ENCODE peak calls at places on chromosomes 3 and 15, in ten cellular contexts. E is astrocyte of the spinal cord, A is IMR-90, Z is lower leg skin, C is dorsolateral prefrontal cortex, T is NB4, S is cardiac fibroblast, Y is heart left ventricle, X is A549, D is cardiac muscle cell. Q is an unnamed sample.

GRCh38 chr3:130816873-130817445 is 70.3 kb upstream of the PIK3R4 start:
- DNase-seq in E (no peak), A (no peak), Z (no peak), C (no peak), T (no peak), S (no peak), Y (no peak), X (no peak), D (no peak), Q (no peak)

GRCh38 chr3:49856181-49857005 is at the start of gene TRAIP:
- DNase-seq in E (peak), A (peak), Z (peak), C (peak), T (peak), S (peak), Y (peak), X (peak), D (peak), Q (peak)

GRCh38 chr15:79366691-79367090 is 55.8 kb downstream of the TMED3 start:
- DNase-seq in E (no peak), A (peak), Z (no peak), C (no peak), T (no peak), S (no peak), Y (no peak), X (no peak), D (no peak), Q (no peak)

GRCh38 chr15:91338763-91339162 is 238.7 kb downstream of the SV2B start:
- DNase-seq in E (peak), A (peak), Z (no peak), C (no peak), T (peak), S (peak), Y (no peak), X (peak), D (peak), Q (peak)

GRCh38 chr3:136818851-136819783 is at the start of gene SLC35G2:
- DNase-seq in E (peak), A (peak), Z (peak), C (peak), T (peak), S (peak), Y (peak), X (peak), D (peak), Q (peak)

GRCh38 chr15:83115831-83116565 is 8.6 kb downstream of the TM6SF1 start:
- DNase-seq in E (no peak), A (no peak), Z (no peak), C (no peak), T (no peak), S (no peak), Y (no peak), X (no peak), D (no peak), Q (no peak)

GRCh38 chr15:75680007-75680789 is 32.5 kb downstream of the CSPG4 start:
- DNase-seq in E (no peak), A (no peak), Z (no peak), C (no peak), T (no peak), S (no peak), Y (no peak), X (no peak), D (no peak), Q (no peak)

GRCh38 chr15:62782896-62783295 is 259.7 kb upstream of the TPM1 start:
- DNase-seq in E (no peak), A (peak), Z (no peak), C (no peak), T (no peak), S (peak), Y (no peak), X (no peak), D (no peak), Q (no peak)

GRCh38 chr3:35616346-35616745 is 23.0 kb upstream of the ARPP21 start:
- DNase-seq in E (peak), A (no peak), Z (no peak), C (no peak), T (no peak), S (peak), Y (no peak), X (no peak), D (no peak), Q (peak)

GRCh38 chr3:149460123-149460522 is 14.4 kb upstream of the TM4SF4 start:
- DNase-seq in E (no peak), A (no peak), Z (no peak), C (no peak), T (no peak), S (no peak), Y (peak), X (no peak), D (peak), Q (peak)

GRCh38 chr15:89122532-89123525 is 34.6 kb downstream of the ABHD2 start:
- DNase-seq in E (no peak), A (peak), Z (no peak), C (no peak), T (no peak), S (peak), Y (no peak), X (no peak), D (no peak), Q (no peak)

GRCh38 chr15:36814708-36815107 is 235.3 kb downstream of the CDIN1 start:
- DNase-seq in E (peak), A (peak), Z (no peak), C (no peak), T (no peak), S (no peak), Y (no peak), X (peak), D (peak), Q (peak)

GRCh38 chr3:132038198-132038825 is 3.5 kb upstream of the CPNE4 start:
- DNase-seq in E (peak), A (peak), Z (no peak), C (no peak), T (peak), S (peak), Y (no peak), X (peak), D (peak), Q (peak)

GRCh38 chr3:150751781-150752263 is 11.1 kb downstream of the SIAH2 start:
- DNase-seq in E (no peak), A (no peak), Z (no peak), C (no peak), T (no peak), S (no peak), Y (no peak), X (no peak), D (no peak), Q (no peak)

GRCh38 chr3:61524933-61525332 is 36.4 kb upstream of the PTPRG start:
- DNase-seq in E (no peak), A (no peak), Z (no peak), C (no peak), T (no peak), S (no peak), Y (no peak), X (no peak), D (peak), Q (no peak)

GRCh38 chr3:61522064-61522463 is 39.3 kb upstream of the PTPRG start:
- DNase-seq in E (no peak), A (no peak), Z (no peak), C (no peak), T (no peak), S (no peak), Y (no peak), X (no peak), D (no peak), Q (no peak)

GRCh38 chr3:61518590-61518989 is 42.8 kb upstream of the PTPRG start:
- DNase-seq in E (no peak), A (no peak), Z (no peak), C (no peak), T (no peak), S (no peak), Y (no peak), X (no peak), D (peak), Q (peak)

GRCh38 chr3:61522629-61523028 is 38.7 kb upstream of the PTPRG start:
- DNase-seq in E (no peak), A (no peak), Z (no peak), C (no peak), T (no peak), S (no peak), Y (no peak), X (no peak), D (peak), Q (no peak)

GRCh38 chr3:61521229-61521628 is 40.1 kb upstream of the PTPRG start:
- DNase-seq in E (no peak), A (no peak), Z (no peak), C (no peak), T (no peak), S (no peak), Y (no peak), X (no peak), D (no peak), Q (no peak)
- H3K4me3 ChIP-seq in E (no peak), A (no peak), Z (no peak), C (no peak), T (no peak), S (no peak), Y (no peak), X (no peak), D (no peak), Q (no peak)

GRCh38 chr3:52315977-52316764 is at the start of gene DNAH1:
- DNase-seq in E (no peak), A (no peak), Z (no peak), C (no peak), T (no peak), S (no peak), Y (no peak), X (no peak), D (no peak), Q (no peak)
- TF ChIP-seq CTCF in E (no peak), A (no peak), Z (no peak), C (no peak), T (no peak), S (no peak), Y (no peak), X (no peak), D (no peak), Q (no peak)

DNA sequence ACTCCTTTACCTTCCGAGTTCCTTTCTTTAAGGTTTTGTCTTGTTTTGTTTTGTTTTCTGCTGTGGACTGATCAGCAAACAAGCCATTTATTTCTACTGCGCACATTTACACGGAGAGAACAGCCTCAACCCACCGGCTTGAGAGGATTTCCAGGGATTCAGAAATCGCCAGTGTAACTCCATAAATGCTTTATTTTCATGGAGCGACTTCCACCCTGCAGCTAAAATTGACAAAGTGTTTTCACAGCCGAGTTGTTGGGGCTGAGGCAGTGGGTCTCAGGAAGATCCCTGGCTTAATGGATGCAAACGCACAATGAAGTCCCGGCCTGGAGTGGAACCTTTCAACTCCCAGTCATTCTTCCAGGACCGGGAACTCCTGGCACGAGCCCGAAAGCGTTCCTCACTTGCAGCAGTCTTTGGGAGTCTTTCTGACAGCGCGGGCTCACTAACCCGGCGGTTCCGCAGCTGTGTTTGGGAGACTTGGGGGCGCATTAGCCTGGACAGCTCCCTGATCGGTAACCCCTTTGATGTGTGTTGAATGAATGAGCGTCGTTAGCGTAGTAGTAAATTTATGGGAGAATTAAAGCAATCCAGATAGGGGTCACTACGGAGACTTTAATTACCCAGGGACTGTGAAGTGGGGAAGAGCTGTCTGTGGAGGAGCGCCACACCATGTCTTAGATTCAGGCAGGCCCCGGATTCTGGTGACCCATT is 785 bp upstream of the MYRIP start:
- DNase-seq in E (no peak), A (no peak), Z (no peak), C (no peak), T (no peak), S (no peak), Y (no peak), X (no peak), D (peak), Q (no peak)
- H3K4me3 ChIP-seq in E (peak), A (no peak), Z (no peak), C (peak), T (no peak), S (no peak), Y (peak), X (peak), D (peak), Q (no peak)

GRCh38 chr3:153513236-153513635 is 351.2 kb downstream of the RAP2B start:
- DNase-seq in E (no peak), A (no peak), Z (no peak), C (no peak), T (peak), S (peak), Y (no peak), X (peak), D (peak), Q (peak)
- TF ChIP-seq CTCF in E (no peak), A (peak), Z (no peak), C (no peak), T (peak), S (peak), Y (peak), X (no peak), D (peak), Q (peak)

DNA sequence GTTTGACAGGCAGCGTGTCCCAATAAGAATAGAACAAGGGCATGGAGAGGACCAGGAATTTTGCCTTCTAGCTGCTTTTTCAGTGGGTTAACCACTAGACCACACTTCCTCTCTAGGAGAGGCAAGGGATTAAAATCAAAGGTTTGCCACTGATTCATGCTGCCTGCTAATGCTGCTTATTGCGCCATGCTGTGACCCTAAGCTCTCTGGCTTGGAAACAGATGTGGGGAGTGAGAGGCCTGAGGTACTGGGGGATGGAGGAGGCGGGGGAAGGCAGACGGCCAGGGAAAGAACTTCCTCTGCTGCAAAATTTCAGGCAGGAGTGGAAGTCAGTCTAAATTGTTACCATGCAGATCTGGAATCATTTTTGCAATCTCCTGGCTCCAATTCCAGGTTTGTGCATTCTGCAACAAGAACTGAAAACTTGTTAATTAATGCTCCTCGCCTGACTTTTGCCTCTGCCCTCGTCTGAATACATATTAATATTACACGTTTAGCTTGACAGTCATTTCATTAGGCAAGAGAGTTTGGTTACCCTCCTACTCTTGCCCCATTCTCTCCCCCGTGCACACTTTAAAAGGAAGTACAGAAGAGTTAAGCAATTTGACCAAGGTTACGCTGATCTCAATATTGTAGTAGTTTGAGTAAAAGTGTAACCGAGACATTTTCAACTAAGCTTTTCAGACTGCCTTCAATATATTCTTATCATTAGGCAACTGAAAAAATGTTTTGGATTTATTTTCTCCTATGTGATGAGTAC is 121.7 kb upstream of the SPRED1 start:
- DNase-seq in E (peak), A (peak), Z (peak), C (no peak), T (peak), S (peak), Y (peak), X (no peak), D (peak), Q (peak)
- H3K4me3 ChIP-seq in E (no peak), A (no peak), Z (no peak), C (peak), T (no peak), S (peak), Y (no peak), X (no peak), D (no peak), Q (peak)

GRCh38 chr15:81133782-81134461 is at the start of gene CFAP161:
- DNase-seq in E (peak), A (peak), Z (peak), C (peak), T (no peak), S (peak), Y (peak), X (peak), D (peak), Q (peak)
- TF ChIP-seq CTCF in E (peak), A (no peak), Z (no peak), C (peak), T (no peak), S (no peak), Y (peak), X (no peak), D (no peak), Q (no peak)

DNA sequence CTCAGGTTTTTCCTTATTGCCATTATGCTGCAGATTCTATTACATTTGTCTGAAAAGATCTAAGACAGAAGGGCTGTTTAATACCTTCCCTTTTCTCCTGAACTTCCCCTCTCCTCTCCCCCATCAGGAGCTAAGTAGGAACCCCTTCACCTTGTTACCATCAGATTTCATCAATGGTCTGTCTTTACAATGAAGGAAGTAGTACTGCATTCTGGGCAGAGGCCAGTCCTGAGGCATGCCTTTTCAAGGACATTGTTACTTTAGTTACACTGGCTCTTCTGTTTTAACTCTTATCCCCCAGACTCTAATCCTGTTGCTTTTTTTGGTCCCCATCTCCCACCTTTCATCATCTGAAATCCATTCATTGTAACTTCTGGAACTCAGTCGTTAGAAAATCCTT is 8.1 kb downstream of the CTNNB1 start:
- DNase-seq in E (no peak), A (no peak), Z (no peak), C (no peak), T (no peak), S (no peak), Y (no peak), X (no peak), D (no peak), Q (no peak)
- H3K4me3 ChIP-seq in E (no peak), A (no peak), Z (no peak), C (no peak), T (no peak), S (no peak), Y (no peak), X (no peak), D (no peak), Q (no peak)